ENCODE peak calls at places on chromosomes 6 and 20, in six cellular contexts. E is epithelial cell of esophagus, B is fibroblast of mammary gland, G is T-helper 2 cell, Q is AML-193, M is natural killer cell. L is an unnamed sample.

GRCh38 chr6:93021235-93021909 is 398.0 kb downstream of the EPHA7 start:
- DNase-seq in E (no peak), B (no peak), G (no peak), Q (no peak), M (no peak), L (no peak)

GRCh38 chr6:159977242-159978214 is 8.6 kb downstream of the IGF2R start:
- DNase-seq in E (no peak), B (peak; percentile 83), G (no peak), Q (no peak), M (no peak), L (no peak)

GRCh38 chr20:19995220-19995863 is 21.8 kb upstream of the NAA20 start:
- DNase-seq in E (peak; percentile 63), B (peak; percentile 74), G (no peak), Q (peak; percentile 59), M (no peak), L (peak; percentile 55)

GRCh38 chr6:152783217-152783878 is 32.8 kb downstream of the VIP start:
- DNase-seq in E (no peak), B (no peak), G (no peak), Q (no peak), M (no peak), L (no peak)

GRCh38 chr6:46906776-46907175 is 15.0 kb downstream of the ADGRF5 start:
- DNase-seq in E (no peak), B (no peak), G (no peak), Q (no peak), M (no peak), L (no peak)

GRCh38 chr6:31383149-31383548 is 20.2 kb upstream of the MICA start:
- DNase-seq in E (peak; percentile 81), B (peak; percentile 57), G (no peak), Q (no peak), M (no peak), L (no peak)

GRCh38 chr6:3381233-3382065 is 75.4 kb downstream of the SLC22A23 start:
- DNase-seq in E (no peak), B (no peak), G (no peak), Q (no peak), M (no peak), L (no peak)

GRCh38 chr6:84252140-84252539 is 24.7 kb upstream of the CEP162 start:
- DNase-seq in E (no peak), B (no peak), G (no peak), Q (no peak), M (no peak), L (no peak)